ENCODE peak calls at places on chromosomes 11 and 22, in seven cellular contexts. I is activated CD8-positive, alpha-beta memory T cell treated with anti-CD3 and anti-CD28 coated beads for 4 hours; A is esophagus squamous epithelium; D is activated effector memory CD4-positive, alpha-beta T cell treated with anti-CD3 and anti-CD28 coated beads, Interleukin-2, amount 50 U/mL, for 16 hours; N is AG04450; C is T1000; P is amniotic stem cell. Z is an unnamed sample.

GRCh38 chr22:40485813-40486610 is 115.6 kb downstream of the SGSM3 start:
- DNase-seq in I (no peak), A (no peak), D (no peak), N (no peak), C (no peak), P (no peak), Z (no peak)

GRCh38 chr11:61095022-61095421 is 7.3 kb upstream of the CD5 start:
- DNase-seq in I (no peak), A (no peak), D (no peak), N (no peak), C (no peak), P (no peak), Z (no peak)

GRCh38 chr11:30919389-30920172 is 333.4 kb upstream of the MPPED2 start:
- DNase-seq in I (no peak), A (no peak), D (no peak), N (no peak), C (no peak), P (no peak), Z (no peak)

GRCh38 chr11:76669901-76670474 is 559 bp downstream of the LRRC32 start:
- DNase-seq in I (no peak), A (no peak), D (no peak), N (peak), C (peak), P (peak), Z (no peak)

GRCh38 chr22:49725516-49725915 is 102.2 kb downstream of the BRD1 start:
- DNase-seq in I (no peak), A (no peak), D (peak), N (no peak), C (no peak), P (no peak), Z (no peak)

GRCh38 chr11:33582636-33583325 is 117.8 kb downstream of the C11orf91 start:
- DNase-seq in I (no peak), A (no peak), D (no peak), N (no peak), C (no peak), P (no peak), Z (no peak)

GRCh38 chr11:103618532-103618931 is 417.9 kb upstream of the DDI1 start:
- DNase-seq in I (no peak), A (no peak), D (no peak), N (peak), C (no peak), P (peak), Z (no peak)

GRCh38 chr11:6876914-6877313 is 489 bp downstream of the OR10A4 start:
- DNase-seq in I (no peak), A (no peak), D (no peak), N (no peak), C (no peak), P (no peak), Z (no peak)

GRCh38 chr11:125365196-125365931 is 130.7 kb downstream of the FEZ1 start:
- DNase-seq in I (no peak), A (no peak), D (no peak), N (no peak), C (no peak), P (no peak), Z (no peak)

GRCh38 chr22:41523464-41524221 is 20.6 kb downstream of the POLR3H start:
- DNase-seq in I (no peak), A (no peak), D (no peak), N (peak), C (no peak), P (peak), Z (no peak)

GRCh38 chr22:43345761-43346261 is 2.6 kb upstream of the SCUBE1 start:
- DNase-seq in I (no peak), A (no peak), D (peak), N (no peak), C (no peak), P (no peak), Z (no peak)

GRCh38 chr22:17159504-17159951 is 451 bp upstream of the HDHD5 start:
- DNase-seq in I (peak), A (no peak), D (peak), N (no peak), C (no peak), P (no peak), Z (no peak)